ENCODE peak calls at places on chromosomes 7 and 10, in ten cellular contexts. T is substantia nigra, N is GM23248, S is aorta, H is esophagus muscularis mucosa, C is HCT116, M is small intestine, F is PC-3, G is kidney, Q is Peyer's patch. V is an unnamed sample.
A peak's percentile ranks its signal among the peaks of the same experiment; 100 is the strongest.

GRCh38 chr7:150874401-150875198 is 22.3 kb downstream of the AOC1 start:
- DNase-seq in F (no peak), G (no peak), C (no peak), S (no peak), M (no peak), T (no peak), H (peak; percentile 24), Q (no peak), N (no peak), V (no peak)

GRCh38 chr10:16611037-16611436 is 89.4 kb upstream of the C1QL3 start:
- DNase-seq in S (no peak), M (no peak), G (no peak), Q (no peak), H (no peak), F (no peak), T (no peak), N (no peak), C (no peak), V (no peak)

GRCh38 chr10:113958631-113959382 is 84.9 kb upstream of the ADRB1 start:
- DNase-seq in C (peak; percentile 82), Q (no peak), G (peak; percentile 80), S (peak; percentile 65), F (peak; percentile 79), H (no peak), N (peak; percentile 96), M (peak; percentile 93), T (no peak), V (peak; percentile 73)

GRCh38 chr10:129932182-129932581 is 31.9 kb downstream of the EBF3 start:
- DNase-seq in Q (no peak), F (no peak), S (no peak), H (no peak), M (no peak), N (no peak), T (no peak), G (no peak), C (no peak), V (no peak)

GRCh38 chr7:24965831-24966708 is 13.9 kb downstream of the OSBPL3 start:
- DNase-seq in Q (peak; percentile 56), M (peak; percentile 55), F (peak; percentile 79), G (no peak), S (peak; percentile 47), H (no peak), N (no peak), C (no peak), T (no peak), V (peak; percentile 72)

GRCh38 chr10:133071801-133072595 is 15.7 kb upstream of the ADGRA1 start:
- DNase-seq in Q (no peak), G (no peak), S (no peak), T (no peak), M (no peak), F (no peak), N (no peak), H (no peak), C (no peak), V (no peak)

GRCh38 chr7:106794276-106795136 is 70.6 kb upstream of the PIK3CG start:
- DNase-seq in Q (no peak), N (no peak), G (no peak), T (no peak), S (no peak), M (no peak), H (no peak), C (no peak), F (no peak), V (no peak)

GRCh38 chr7:44379366-44380178 is 54.2 kb upstream of the CAMK2B start:
- DNase-seq in C (no peak), H (peak; percentile 85), S (no peak), N (peak; percentile 83), T (no peak), F (no peak), G (peak; percentile 21), M (no peak), Q (no peak), V (no peak)

GRCh38 chr10:1178506-1178905 is 122.3 kb downstream of the WDR37 start:
- DNase-seq in Q (no peak), N (no peak), F (no peak), C (no peak), H (no peak), S (no peak), G (no peak), M (no peak), T (no peak), V (no peak)

GRCh38 chr7:12643644-12644043 is 43.8 kb upstream of the ARL4A start:
- DNase-seq in N (no peak), C (no peak), T (no peak), S (no peak), M (no peak), F (no peak), G (no peak), Q (no peak), H (no peak), V (no peak)

GRCh38 chr7:119783799-119784198 is 489.2 kb upstream of the KCND2 start:
- DNase-seq in N (peak; percentile 26), T (no peak), C (no peak), F (peak; percentile 30), M (no peak), S (peak; percentile 24), G (no peak), H (no peak), Q (no peak), V (no peak)

GRCh38 chr10:124643281-124644009 is 100.7 kb downstream of the FAM53B start:
- DNase-seq in G (peak; percentile 58), M (no peak), N (no peak), F (no peak), T (no peak), Q (no peak), S (no peak), C (no peak), H (no peak), V (no peak)

GRCh38 chr10:124641282-124642075 is 102.7 kb downstream of the FAM53B start:
- DNase-seq in S (peak; percentile 74), C (no peak), Q (peak; percentile 57), T (no peak), F (no peak), M (no peak), H (no peak), G (peak; percentile 57), N (peak; percentile 79), V (no peak)

GRCh38 chr10:124644281-124644680 is 99.9 kb downstream of the FAM53B start:
- DNase-seq in Q (no peak), H (no peak), C (no peak), T (no peak), F (no peak), M (no peak), S (no peak), N (no peak), G (no peak), V (no peak)

GRCh38 chr10:124640538-124641231 is 103.5 kb downstream of the FAM53B start:
- DNase-seq in N (no peak), C (no peak), S (no peak), Q (peak; percentile 58), G (peak; percentile 87), F (no peak), T (no peak), M (no peak), H (no peak), V (no peak)

DNA sequence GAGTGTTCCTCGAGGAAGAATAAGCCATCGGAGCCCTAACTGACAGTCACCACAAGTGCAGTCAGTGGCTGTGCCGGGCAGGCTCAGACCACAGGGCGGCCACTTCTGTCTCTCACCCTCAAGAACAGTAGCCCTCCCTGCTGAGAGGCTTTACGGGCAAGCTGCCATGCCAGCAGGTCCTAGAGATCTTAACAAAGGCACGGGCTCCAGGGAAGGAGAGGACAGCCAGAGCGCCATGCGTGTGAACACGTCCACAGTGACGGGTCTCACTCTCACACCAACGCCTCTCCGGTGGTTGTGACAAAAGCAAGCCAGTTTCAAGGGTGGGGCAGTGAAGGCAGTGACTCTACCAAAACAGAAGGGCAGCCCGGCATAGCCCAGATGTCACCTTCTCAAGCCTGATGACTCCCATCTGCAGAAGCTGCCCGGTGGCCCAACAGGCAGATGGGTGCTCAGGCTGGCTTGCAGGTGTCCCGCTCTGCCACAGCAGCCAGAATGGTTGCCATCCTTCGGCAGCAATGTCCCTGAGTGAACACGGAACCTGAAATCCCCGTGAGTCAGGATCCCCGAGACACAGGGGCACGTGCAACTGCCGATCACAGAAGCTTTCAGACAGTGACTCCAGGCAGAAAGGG is 102.0 kb downstream of the FAM53B start:
- DNase-seq in T (no peak), G (peak; percentile 60), M (no peak), H (no peak), S (no peak), C (no peak), F (no peak), Q (no peak), N (no peak), V (no peak)
- H3K27ac ChIP-seq in T (peak overlapping the region; percentile 98), G (no peak overlapping the region), M (peak overlapping the region; percentile 37), H (peak overlapping the region; percentile 63), S (no peak overlapping the region), C (no peak overlapping the region), F (no peak overlapping the region), Q (peak overlapping the region; percentile 68), N (no peak overlapping the region), V (no peak overlapping the region)

DNA sequence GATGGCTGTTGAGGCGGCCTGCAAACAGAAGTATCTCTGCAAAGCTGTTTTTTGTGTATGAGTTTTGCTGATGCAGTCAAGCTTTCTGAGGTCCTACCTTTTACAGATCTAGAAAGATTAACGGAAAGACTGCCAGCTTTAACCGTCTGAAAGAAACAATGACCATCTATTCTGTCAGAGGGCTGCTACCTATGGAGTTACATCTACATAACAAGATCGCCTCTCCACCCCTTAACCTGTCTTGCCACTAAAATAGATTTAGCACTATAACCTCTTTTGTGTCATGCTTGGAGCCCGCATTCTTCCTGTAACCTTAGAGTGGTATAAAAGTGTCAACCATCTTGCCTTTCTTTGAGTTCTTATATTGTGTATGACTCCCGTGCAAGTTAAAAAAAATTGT is 291.2 kb downstream of the POM121L12 start:
- DNase-seq in G (no peak), Q (no peak), T (no peak), S (no peak), C (no peak), M (no peak), N (no peak), H (no peak), F (no peak), V (no peak)
- H3K27ac ChIP-seq in G (no peak overlapping the region), Q (no peak overlapping the region), T (no peak overlapping the region), S (no peak overlapping the region), C (no peak overlapping the region), M (no peak overlapping the region), N (no peak overlapping the region), H (no peak overlapping the region), F (no peak overlapping the region), V (no peak overlapping the region)

DNA sequence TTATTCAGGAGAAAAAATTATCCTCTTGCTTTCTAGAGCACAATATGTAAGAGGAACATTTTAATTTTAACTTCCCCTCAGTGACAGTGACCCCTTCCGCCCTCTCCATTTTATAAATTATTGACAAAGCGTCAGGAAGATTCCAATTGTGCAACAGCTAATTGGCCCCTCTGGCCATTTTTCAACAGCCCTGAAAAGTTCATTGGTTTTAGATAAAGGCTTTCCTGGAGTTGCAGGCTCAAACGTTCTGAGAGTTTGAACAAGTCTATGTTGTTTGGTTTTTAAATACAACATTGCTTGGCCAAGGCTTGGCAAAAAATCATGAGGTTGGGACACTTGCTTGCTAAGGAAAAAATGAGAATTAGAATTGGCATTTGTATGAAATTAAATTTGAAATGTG is 422.2 kb upstream of the ANKRD30A start:
- DNase-seq in F (no peak), T (no peak), N (no peak), Q (no peak), H (no peak), C (no peak), S (no peak), M (no peak), G (no peak), V (no peak)
- H3K27ac ChIP-seq in F (no peak overlapping the region), T (no peak overlapping the region), N (no peak overlapping the region), Q (no peak overlapping the region), H (no peak overlapping the region), C (no peak overlapping the region), S (no peak overlapping the region), M (no peak overlapping the region), G (no peak overlapping the region), V (no peak overlapping the region)

GRCh38 chr7:43294080-43294630 is 181.7 kb downstream of the HECW1 start:
- DNase-seq in S (no peak), H (no peak), G (no peak), M (no peak), C (peak; percentile 26), F (peak; percentile 84), N (peak; percentile 87), Q (no peak), T (no peak), V (peak; percentile 31)
- H3K27ac ChIP-seq in S (no peak overlapping the region), H (no peak overlapping the region), G (no peak overlapping the region), M (no peak overlapping the region), C (no peak overlapping the region), F (no peak overlapping the region), N (no peak overlapping the region), Q (no peak overlapping the region), T (no peak overlapping the region), V (no peak overlapping the region)

V was measured in PC-9.